ENCODE peak calls at places on chromosomes 2 and 18, in six cellular contexts. E, Z, H, J, X and A are unnamed samples. For H3K4me1, the result is how much of the 10 kb centered on the place peaks cover.

GRCh38 chr18:79488311-79489047 is 92.7 kb downstream of the NFATC1 start:
- DNase-seq in E (no peak), Z (peak), H (no peak), J (no peak), X (no peak), A (no peak)

GRCh38 chr2:12717988-12718661 is 1.4 kb downstream of the TRIB2 start:
- DNase-seq in E (no peak), Z (no peak), H (no peak), J (no peak), X (peak), A (peak)

GRCh38 chr2:210072922-210073509 is 70.6 kb downstream of the RPE start:
- DNase-seq in E (no peak), Z (no peak), H (peak), J (no peak), X (peak), A (no peak)

GRCh38 chr2:10810175-10811161 is 2.1 kb downstream of the PDIA6 start:
- DNase-seq in E (no peak), Z (no peak), H (no peak), J (no peak), X (peak), A (no peak)

GRCh38 chr2:134900151-134900550 is 18.5 kb upstream of the CCNT2 start:
- DNase-seq in E (no peak), Z (no peak), H (no peak), J (no peak), X (no peak), A (no peak)

GRCh38 chr18:69518989-69519388 is 118.3 kb downstream of the DOK6 start:
- DNase-seq in E (no peak), Z (no peak), H (no peak), J (no peak), X (no peak), A (no peak)

GRCh38 chr2:212842544-212843185 is 304.1 kb upstream of the ERBB4 start:
- DNase-seq in E (no peak), Z (no peak), H (no peak), J (no peak), X (peak), A (no peak)

GRCh38 chr2:201734111-201734510 is 35.7 kb upstream of the MPP4 start:
- DNase-seq in E (no peak), Z (no peak), H (no peak), J (no peak), X (no peak), A (no peak)

GRCh38 chr18:79753391-79753851 is 44.3 kb upstream of the KCNG2 start:
- DNase-seq in E (no peak), Z (peak), H (no peak), J (no peak), X (no peak), A (peak)

DNA sequence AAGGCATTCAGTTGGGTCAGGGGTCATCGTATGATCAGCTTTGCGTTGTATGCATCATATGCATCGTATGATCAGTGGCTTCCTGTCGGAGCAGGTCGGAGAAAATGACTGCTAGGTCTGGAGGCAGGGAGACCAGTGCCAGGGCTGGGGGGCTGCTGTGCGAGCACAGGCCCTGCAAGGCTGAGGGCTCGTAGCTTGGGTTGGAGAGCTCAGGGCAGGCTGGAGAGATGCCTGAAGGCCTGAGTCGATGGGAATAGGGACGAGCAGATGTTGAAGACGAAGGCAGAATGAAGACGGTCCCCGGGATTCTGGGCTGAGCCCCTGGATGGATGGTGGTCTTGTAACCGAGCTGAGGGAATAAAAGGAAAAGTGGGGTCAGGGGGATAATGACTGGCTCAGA is 25.3 kb upstream of the ACKR3 start:
- DNase-seq in E (no peak), Z (no peak), H (no peak), J (no peak), X (no peak), A (peak)
- H3K4me1 ChIP-seq in E (under half), Z (under half), H (under half), J (under half), X (under half), A (under half)

GRCh38 chr2:676647-677055 is 555 bp downstream of the TMEM18 start:
- DNase-seq in E (peak), Z (peak), H (peak), J (no peak), X (peak), A (peak)
- TF ChIP-seq POLR2AphosphoS5 in E (peak), Z (no peak), H (no peak), J (no peak), X (no peak), A (peak)

GRCh38 chr18:59669872-59670657 is 27.2 kb downstream of the CCBE1 start:
- DNase-seq in E (no peak), Z (no peak), H (no peak), J (no peak), X (no peak), A (no peak)
- H3K4me1 ChIP-seq in E (under half), Z (under half), H (under half), J (under half), X (under half), A (under half)

GRCh38 chr2:177694348-177694747 is 301.8 kb downstream of the AGPS start:
- DNase-seq in E (no peak), Z (no peak), H (no peak), J (no peak), X (no peak), A (no peak)

GRCh38 chr2:177693658-177694334 is 301.2 kb downstream of the AGPS start:
- DNase-seq in E (no peak), Z (no peak), H (no peak), J (no peak), X (peak), A (no peak)

GRCh38 chr2:177692042-177692823 is 299.7 kb downstream of the AGPS start:
- DNase-seq in E (no peak), Z (no peak), H (no peak), J (no peak), X (no peak), A (no peak)

GRCh38 chr2:177691177-177691576 is 298.6 kb downstream of the AGPS start:
- DNase-seq in E (no peak), Z (no peak), H (no peak), J (no peak), X (no peak), A (no peak)

GRCh38 chr2:177692828-177693269 is 300.3 kb downstream of the AGPS start:
- DNase-seq in E (no peak), Z (no peak), H (no peak), J (no peak), X (no peak), A (no peak)
- TF ChIP-seq POLR2AphosphoS5 in E (no peak), Z (no peak), H (no peak), J (no peak), X (no peak), A (no peak)

GRCh38 chr2:28412625-28413151 is 20.0 kb downstream of the FOSL2 start:
- DNase-seq in E (no peak), Z (no peak), H (no peak), J (no peak), X (no peak), A (no peak)

GRCh38 chr2:28411956-28412609 is 19.4 kb downstream of the FOSL2 start:
- DNase-seq in E (no peak), Z (no peak), H (no peak), J (no peak), X (no peak), A (peak)

GRCh38 chr2:28413896-28414290 is 21.2 kb downstream of the FOSL2 start:
- DNase-seq in E (no peak), Z (no peak), H (no peak), J (no peak), X (no peak), A (no peak)

GRCh38 chr2:28414583-28414982 is 21.9 kb downstream of the FOSL2 start:
- DNase-seq in E (no peak), Z (no peak), H (no peak), J (no peak), X (no peak), A (no peak)

DNA sequence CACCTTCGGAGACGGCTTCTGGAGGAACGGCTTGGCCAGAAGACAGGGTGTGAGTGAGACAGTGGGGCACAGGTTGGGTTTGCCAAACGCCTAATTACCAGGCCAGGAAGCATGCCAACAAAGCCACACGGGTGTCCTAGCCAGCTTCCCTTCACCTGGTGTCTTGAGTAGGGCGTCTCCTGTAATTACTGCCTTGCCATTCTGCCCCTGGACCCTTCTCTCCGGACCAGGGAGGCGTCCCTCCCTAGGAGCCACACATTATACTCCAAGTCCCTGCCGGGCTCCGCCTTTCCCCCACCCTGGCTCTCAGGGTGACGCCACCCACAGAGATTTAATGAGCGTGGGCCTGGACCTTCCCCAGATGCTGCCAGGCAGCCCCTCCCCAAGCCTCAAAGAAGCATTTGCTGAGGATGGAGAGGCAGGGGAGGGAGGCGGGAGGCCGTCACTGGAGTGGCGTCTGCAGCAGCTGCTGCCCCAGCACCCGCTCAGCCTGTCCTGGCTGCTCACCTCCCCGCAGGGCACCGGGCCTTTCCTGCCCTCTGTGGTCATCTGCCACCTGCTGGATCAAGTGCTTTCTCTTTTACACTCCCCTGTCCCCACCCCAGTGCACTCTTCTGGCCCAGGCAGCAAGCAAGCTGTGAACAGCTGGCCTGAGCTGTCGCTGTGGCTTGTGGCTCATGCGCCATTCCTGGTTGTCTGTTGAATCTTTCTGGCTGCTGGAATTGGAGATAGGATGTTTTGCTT is 20.7 kb downstream of the FOSL2 start:
- DNase-seq in E (peak), Z (no peak), H (no peak), J (no peak), X (no peak), A (no peak)
- H3K4me1 ChIP-seq in E (half or more), Z (under half), H (under half), J (half or more), X (under half), A (under half)

DNA sequence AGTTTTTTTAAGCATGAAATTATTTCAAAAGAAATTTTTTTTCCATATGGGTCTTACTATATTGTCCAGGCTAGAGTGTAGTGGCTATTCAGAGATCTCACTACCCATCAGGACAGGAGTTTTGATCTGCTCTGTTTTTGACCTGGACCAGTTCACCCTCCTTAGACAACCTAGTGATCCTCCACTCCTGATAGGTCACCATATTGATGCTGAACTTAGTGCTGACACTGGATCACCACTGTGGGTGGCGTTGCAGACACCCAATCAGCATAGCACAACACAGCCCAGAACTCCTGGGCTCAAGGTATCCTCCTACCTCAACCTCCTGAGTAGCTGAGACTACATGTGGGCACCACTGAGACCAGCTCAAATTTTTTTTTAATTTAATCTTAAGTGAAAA is 8.2 kb downstream of the OLA1 start:
- DNase-seq in E (no peak), Z (no peak), H (no peak), J (no peak), X (no peak), A (no peak)
- TF ChIP-seq POLR2AphosphoS5 in E (no peak), Z (no peak), H (no peak), J (no peak), X (no peak), A (no peak)

DNA sequence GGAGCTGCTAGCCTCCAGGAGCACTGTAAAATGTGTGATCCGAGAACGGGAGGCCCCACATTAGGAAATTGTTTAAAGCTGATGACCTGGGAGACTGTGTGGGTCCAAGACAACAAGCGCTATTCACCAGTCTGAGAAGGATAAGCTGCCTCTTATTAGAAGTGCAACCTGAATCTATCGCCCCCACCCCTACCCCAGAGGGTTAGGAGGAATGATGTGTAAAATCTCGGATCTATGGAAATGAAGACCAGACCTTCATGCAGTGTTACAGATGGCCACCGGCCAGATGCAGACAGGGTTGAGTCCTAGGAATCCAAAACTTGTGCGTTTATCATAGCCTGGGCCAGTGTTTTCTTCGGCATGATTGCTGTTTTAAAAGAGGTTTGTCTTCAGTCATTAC is 7.2 kb downstream of the CEP68 start:
- DNase-seq in E (no peak), Z (no peak), H (no peak), J (no peak), X (no peak), A (no peak)
- H3K4me1 ChIP-seq in E (half or more), Z (half or more), H (under half), J (half or more), X (under half), A (under half)